ENCODE peak calls at places on chromosomes 1 and 21, in five cellular contexts. A is lung, Z is MM.1S, O is B cell, P is fibroblast of lung. Y is an unnamed sample.

GRCh38 chr1:15244813-15245212 is 2.2 kb upstream of the FHAD1 start:
- DNase-seq in Z (no peak), O (no peak), A (no peak), P (no peak), Y (no peak)

GRCh38 chr1:20184481-20184900 is 1.4 kb upstream of the UBXN10 start:
- DNase-seq in Z (no peak), P (no peak), A (no peak), O (no peak), Y (no peak)

GRCh38 chr1:7267493-7267892 is 482.2 kb downstream of the CAMTA1 start:
- DNase-seq in P (peak; percentile 89), A (peak; percentile 13), Z (no peak), O (no peak), Y (no peak)

GRCh38 chr1:7433896-7434295 is 337.2 kb upstream of the VAMP3 start:
- DNase-seq in O (no peak), A (no peak), P (no peak), Z (no peak), Y (no peak)

GRCh38 chr21:38404134-38404533 is 94.1 kb downstream of the ERG start:
- DNase-seq in A (no peak), P (no peak), Z (no peak), O (no peak), Y (no peak)

GRCh38 chr1:65230741-65231439 is 78.5 kb upstream of the DNAJC6 start:
- DNase-seq in Z (peak; percentile 53), A (no peak), P (no peak), O (no peak), Y (no peak)

GRCh38 chr1:233327938-233328660 is 575 bp downstream of the MAP3K21 start:
- DNase-seq in P (no peak), A (no peak), O (peak; percentile 74), Z (peak; percentile 62), Y (peak; percentile 22)

GRCh38 chr1:53122194-53122846 is 20.1 kb downstream of the SLC1A7 start:
- DNase-seq in P (no peak), A (no peak), O (no peak), Z (no peak), Y (no peak)

GRCh38 chr1:85568660-85569059 is 11.9 kb upstream of the CCN1 start:
- DNase-seq in A (no peak), P (no peak), O (no peak), Z (no peak), Y (no peak)

GRCh38 chr21:32278068-32278467 is 781 bp downstream of the MIS18A start:
- DNase-seq in Z (no peak), O (no peak), A (no peak), P (no peak), Y (no peak)

GRCh38 chr1:8025061-8025670 is 943 bp downstream of the ERRFI1 start:
- DNase-seq in Z (no peak), A (no peak), P (peak; percentile 39), O (peak; percentile 43), Y (no peak)

GRCh38 chr1:12630946-12631540 is 12.8 kb upstream of the AADACL4 start:
- DNase-seq in A (no peak), P (no peak), O (no peak), Z (no peak), Y (no peak)

GRCh38 chr1:68470388-68470970 is 20.7 kb upstream of the RPE65 start:
- DNase-seq in O (no peak), Z (no peak), P (peak; percentile 56), A (no peak), Y (no peak)

GRCh38 chr1:16618719-16619118 is 5.4 kb upstream of the NBPF1 start:
- DNase-seq in A (peak; percentile 31), P (no peak), Z (no peak), O (no peak), Y (no peak)

GRCh38 chr1:72724951-72725863 is 442.9 kb upstream of the NEGR1 start:
- DNase-seq in P (no peak), A (no peak), O (no peak), Z (no peak), Y (no peak)

GRCh38 chr1:113452921-113453770 is 62.8 kb downstream of the MAGI3 start:
- DNase-seq in Z (peak; percentile 13), A (no peak), P (peak; percentile 78), O (peak; percentile 11), Y (peak; percentile 13)

GRCh38 chr1:29256979-29257804 is 20.9 kb downstream of the PTPRU start:
- DNase-seq in A (no peak), P (peak; percentile 48), Z (no peak), O (no peak), Y (no peak)

GRCh38 chr1:29258974-29259801 is 22.9 kb downstream of the PTPRU start:
- DNase-seq in A (no peak), Z (no peak), P (no peak), O (no peak), Y (no peak)

GRCh38 chr1:29258189-29258973 is 22.1 kb downstream of the PTPRU start:
- DNase-seq in A (no peak), P (no peak), O (no peak), Z (no peak), Y (no peak)

GRCh38 chr1:29259802-29260441 is 23.6 kb downstream of the PTPRU start:
- DNase-seq in Z (no peak), P (peak; percentile 39), A (no peak), O (peak; percentile 48), Y (peak; percentile 71)

DNA sequence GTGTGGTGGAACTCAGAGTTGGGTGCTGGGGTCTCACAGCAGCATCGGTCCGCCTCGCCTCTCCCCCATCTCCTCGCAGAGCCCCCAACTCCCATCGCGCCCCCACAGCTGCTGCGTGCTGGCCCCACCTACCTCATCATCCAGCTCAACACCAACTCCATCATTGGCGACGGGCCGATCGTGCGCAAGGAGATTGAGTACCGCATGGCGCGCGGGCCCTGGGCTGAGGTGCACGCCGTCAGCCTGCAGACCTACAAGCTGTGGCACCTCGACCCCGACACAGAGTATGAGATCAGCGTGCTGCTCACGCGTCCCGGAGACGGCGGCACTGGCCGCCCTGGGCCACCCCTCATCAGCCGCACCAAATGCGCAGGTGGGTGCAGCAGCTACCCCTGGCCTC is 24.2 kb downstream of the PTPRU start:
- DNase-seq in Z (no peak), A (no peak), P (no peak), O (no peak), Y (no peak)
- TF ChIP-seq CTCF in Z (no peak), A (no peak), P (no peak), O (no peak), Y (no peak)

GRCh38 chr1:186682721-186683120 is 2.5 kb upstream of the PTGS2 start:
- DNase-seq in A (no peak), Z (no peak), O (no peak), P (peak; percentile 64), Y (no peak)
- TF ChIP-seq CTCF in A (peak; percentile 5), Z (peak; percentile 37), O (no peak), P (peak; percentile 46), Y (peak; percentile 37)

DNA sequence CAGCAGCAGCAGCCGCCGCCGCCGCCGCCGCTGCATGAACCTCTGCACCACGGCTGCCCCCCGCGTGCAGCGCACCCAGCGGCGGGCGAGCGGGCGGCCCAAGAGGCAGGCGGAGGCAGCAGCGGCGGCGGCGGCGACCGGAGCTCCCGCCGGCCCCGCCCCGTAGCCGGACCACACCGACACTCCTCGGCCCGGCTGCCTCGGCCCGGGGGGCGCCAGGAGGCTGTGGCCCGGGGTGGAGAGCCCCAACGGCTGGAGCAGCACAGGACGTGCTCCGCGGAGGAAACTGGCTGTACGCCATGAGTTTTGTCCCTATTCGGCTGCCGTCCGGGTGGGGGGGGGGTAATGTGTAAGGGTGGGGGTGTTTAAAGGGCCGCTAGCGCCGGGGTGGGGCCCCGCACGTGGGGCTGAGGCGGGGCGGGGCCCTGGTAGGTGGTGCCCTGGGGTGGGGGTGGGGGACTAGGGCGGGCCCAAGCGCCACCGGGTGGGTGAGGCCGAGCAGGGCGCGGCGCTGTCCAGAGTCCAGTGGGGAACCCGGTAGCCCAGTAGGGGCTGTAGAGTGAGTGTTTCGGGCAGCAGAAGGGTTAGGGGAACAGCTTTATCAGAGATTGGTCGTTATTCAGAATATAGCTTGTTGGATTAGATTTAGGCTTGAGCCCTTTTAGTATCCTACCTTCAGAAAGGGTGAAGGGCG is at the start of gene FAM78B:
- DNase-seq in O (peak; percentile 75), P (peak; percentile 57), Z (peak; percentile 85), A (peak; percentile 75), Y (peak; percentile 89)
- TF ChIP-seq CTCF in O (no peak), P (no peak), Z (peak; percentile 5), A (no peak), Y (no peak)

GRCh38 chr1:160366731-160367515 is at the start of gene NHLH1:
- DNase-seq in O (no peak), A (no peak), P (no peak), Z (no peak), Y (no peak)

GRCh38 chr1:160370561-160371345 is 3.9 kb downstream of the NHLH1 start:
- DNase-seq in Z (no peak), A (no peak), P (no peak), O (no peak), Y (no peak)

GRCh38 chr1:160367516-160367900 is 637 bp downstream of the NHLH1 start:
- DNase-seq in P (no peak), O (no peak), Z (no peak), A (no peak), Y (no peak)

GRCh38 chr1:160369087-160369486 is 2.2 kb downstream of the NHLH1 start:
- DNase-seq in A (no peak), P (no peak), Z (no peak), O (no peak), Y (no peak)

DNA sequence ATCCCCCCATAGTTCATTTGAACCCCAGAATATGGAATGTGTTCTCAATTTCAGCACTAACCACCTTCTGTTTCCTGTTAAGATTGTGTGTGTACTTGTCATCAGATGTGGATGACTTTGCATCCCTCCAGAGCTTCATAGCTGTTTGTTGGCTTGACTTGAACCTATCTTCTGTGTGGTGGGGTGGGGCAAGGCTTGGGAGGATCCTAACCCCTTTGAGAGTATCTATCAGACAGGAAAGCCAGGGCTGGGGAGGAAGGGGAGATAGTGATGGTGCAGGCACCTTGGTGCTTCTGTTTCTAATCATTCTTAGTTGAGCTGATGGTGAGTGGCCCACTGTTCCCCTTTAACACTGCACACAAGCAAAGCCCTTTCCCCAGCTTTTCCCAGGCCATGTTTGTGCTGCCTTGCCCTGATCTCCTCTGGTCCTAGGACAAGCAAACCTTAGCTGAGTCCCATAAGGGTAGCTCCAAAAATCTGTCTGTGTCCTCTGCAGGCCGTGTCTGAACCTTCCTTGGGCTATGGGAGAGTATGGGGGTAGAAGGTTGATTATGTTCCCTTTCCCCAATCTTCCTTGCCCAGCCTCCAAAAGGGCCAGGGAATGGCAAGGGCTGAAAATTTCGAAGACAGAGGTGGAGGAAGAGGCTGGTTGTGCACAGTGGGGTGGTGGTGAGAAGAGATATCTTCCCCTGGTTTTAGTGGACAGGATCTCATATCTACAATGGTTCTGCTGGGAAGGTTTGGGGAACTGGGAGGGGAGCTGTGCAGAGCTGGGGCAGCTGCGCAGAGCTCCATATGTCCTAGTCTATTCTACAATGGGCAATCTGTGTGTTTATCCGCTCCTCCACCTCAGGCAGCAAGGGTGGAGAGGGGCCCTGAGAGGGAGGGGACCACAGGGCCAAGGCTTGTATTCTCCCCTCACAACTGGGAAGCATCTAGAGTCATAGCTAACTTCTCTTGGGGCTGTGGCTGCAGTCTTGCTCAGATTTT is 1.4 kb downstream of the NHLH1 start:
- DNase-seq in O (no peak), A (no peak), P (no peak), Z (no peak), Y (no peak)
- TF ChIP-seq CTCF in O (no peak), A (no peak), P (no peak), Z (no peak), Y (no peak)

Y was measured in GM10248.